ENCODE peak calls at places on chromosomes 2 and 18, in nine cellular contexts. One of them, this sample, is unnamed.

GRCh38 chr18:74191577-74191976 is 43.3 kb downstream of the TIMM21 start:
- DNase-seq in GM20000: no peak
- DNase-seq in AG04449: no peak
- DNase-seq in nephron progenitor cell: no peak
- DNase-seq in MM.1S: no peak
- DNase-seq in psoas muscle: no peak
- DNase-seq in HCT116: no peak
- DNase-seq in astrocyte of the spinal cord: no peak
- DNase-seq in LNCaP clone FGC: no peak
- DNase-seq in this sample: no peak

GRCh38 chr2:168116448-168116847 is 130.9 kb downstream of the STK39 start:
- DNase-seq in psoas muscle: no peak
- DNase-seq in LNCaP clone FGC: no peak
- DNase-seq in astrocyte of the spinal cord: peak
- DNase-seq in AG04449: no peak
- DNase-seq in nephron progenitor cell: peak
- DNase-seq in HCT116: no peak
- DNase-seq in GM20000: no peak
- DNase-seq in MM.1S: no peak
- DNase-seq in this sample: no peak

GRCh38 chr2:218896501-218897393 is 16.1 kb downstream of the WNT10A start:
- DNase-seq in GM20000: peak
- DNase-seq in psoas muscle: no peak
- DNase-seq in AG04449: no peak
- DNase-seq in MM.1S: peak
- DNase-seq in HCT116: no peak
- DNase-seq in astrocyte of the spinal cord: no peak
- DNase-seq in LNCaP clone FGC: no peak
- DNase-seq in nephron progenitor cell: peak
- DNase-seq in this sample: peak

GRCh38 chr2:61433606-61434005 is 37.3 kb downstream of the USP34 start:
- DNase-seq in AG04449: no peak
- DNase-seq in nephron progenitor cell: no peak
- DNase-seq in psoas muscle: no peak
- DNase-seq in LNCaP clone FGC: no peak
- DNase-seq in astrocyte of the spinal cord: no peak
- DNase-seq in GM20000: no peak
- DNase-seq in HCT116: no peak
- DNase-seq in MM.1S: no peak
- DNase-seq in this sample: no peak

GRCh38 chr18:36187826-36188721 is 777 bp downstream of the MOCOS start:
- DNase-seq in MM.1S: no peak
- DNase-seq in psoas muscle: peak
- DNase-seq in GM20000: peak
- DNase-seq in astrocyte of the spinal cord: no peak
- DNase-seq in nephron progenitor cell: peak
- DNase-seq in LNCaP clone FGC: peak
- DNase-seq in HCT116: peak
- DNase-seq in AG04449: no peak
- DNase-seq in this sample: no peak

GRCh38 chr18:44835555-44836156 is 155.0 kb downstream of the SETBP1 start:
- DNase-seq in HCT116: no peak
- DNase-seq in LNCaP clone FGC: no peak
- DNase-seq in AG04449: no peak
- DNase-seq in astrocyte of the spinal cord: no peak
- DNase-seq in psoas muscle: peak
- DNase-seq in GM20000: no peak
- DNase-seq in nephron progenitor cell: no peak
- DNase-seq in MM.1S: no peak
- DNase-seq in this sample: no peak

GRCh38 chr18:55763298-55763697 is 175.3 kb upstream of the TCF4 start:
- DNase-seq in AG04449: peak
- DNase-seq in LNCaP clone FGC: no peak
- DNase-seq in HCT116: no peak
- DNase-seq in GM20000: no peak
- DNase-seq in MM.1S: no peak
- DNase-seq in astrocyte of the spinal cord: peak
- DNase-seq in nephron progenitor cell: no peak
- DNase-seq in psoas muscle: no peak
- DNase-seq in this sample: no peak

GRCh38 chr2:23620841-23621341 is 235.9 kb downstream of the KLHL29 start:
- DNase-seq in AG04449: peak
- DNase-seq in GM20000: no peak
- DNase-seq in psoas muscle: no peak
- DNase-seq in HCT116: no peak
- DNase-seq in astrocyte of the spinal cord: peak
- DNase-seq in nephron progenitor cell: no peak
- DNase-seq in LNCaP clone FGC: no peak
- DNase-seq in MM.1S: no peak
- DNase-seq in this sample: no peak

GRCh38 chr18:60568211-60568610 is 195.6 kb upstream of the MC4R start:
- DNase-seq in psoas muscle: no peak
- DNase-seq in LNCaP clone FGC: no peak
- DNase-seq in MM.1S: no peak
- DNase-seq in HCT116: no peak
- DNase-seq in AG04449: no peak
- DNase-seq in astrocyte of the spinal cord: no peak
- DNase-seq in GM20000: no peak
- DNase-seq in nephron progenitor cell: no peak
- DNase-seq in this sample: no peak

GRCh38 chr18:56038258-56039030 is 450.5 kb upstream of the TCF4 start:
- DNase-seq in nephron progenitor cell: no peak
- DNase-seq in GM20000: no peak
- DNase-seq in psoas muscle: no peak
- DNase-seq in astrocyte of the spinal cord: no peak
- DNase-seq in AG04449: no peak
- DNase-seq in MM.1S: no peak
- DNase-seq in LNCaP clone FGC: no peak
- DNase-seq in HCT116: no peak
- DNase-seq in this sample: no peak

GRCh38 chr2:55519908-55520885 is 679 bp downstream of the CFAP36 start:
- DNase-seq in HCT116: no peak
- DNase-seq in psoas muscle: no peak
- DNase-seq in MM.1S: peak
- DNase-seq in AG04449: no peak
- DNase-seq in nephron progenitor cell: peak
- DNase-seq in GM20000: peak
- DNase-seq in LNCaP clone FGC: no peak
- DNase-seq in astrocyte of the spinal cord: peak
- DNase-seq in this sample: peak

GRCh38 chr2:63698825-63699548 is 110.2 kb downstream of the MDH1 start:
- DNase-seq in LNCaP clone FGC: no peak
- DNase-seq in MM.1S: peak
- DNase-seq in astrocyte of the spinal cord: peak
- DNase-seq in GM20000: peak
- DNase-seq in AG04449: no peak
- DNase-seq in HCT116: peak
- DNase-seq in psoas muscle: peak
- DNase-seq in nephron progenitor cell: no peak
- DNase-seq in this sample: peak

GRCh38 chr2:186695081-186695756 is 1.4 kb downstream of the FAM171B start:
- DNase-seq in astrocyte of the spinal cord: peak
- DNase-seq in nephron progenitor cell: no peak
- DNase-seq in LNCaP clone FGC: no peak
- DNase-seq in HCT116: no peak
- DNase-seq in AG04449: no peak
- DNase-seq in psoas muscle: no peak
- DNase-seq in GM20000: peak
- DNase-seq in MM.1S: no peak
- DNase-seq in this sample: no peak

GRCh38 chr2:200378652-200379290 is 72.3 kb downstream of the SPATS2L start:
- DNase-seq in astrocyte of the spinal cord: peak
- DNase-seq in LNCaP clone FGC: no peak
- DNase-seq in GM20000: no peak
- DNase-seq in nephron progenitor cell: no peak
- DNase-seq in MM.1S: no peak
- DNase-seq in psoas muscle: no peak
- DNase-seq in AG04449: no peak
- DNase-seq in HCT116: no peak
- DNase-seq in this sample: no peak

GRCh38 chr2:100938031-100939026 is 63.8 kb upstream of the RPL31 start:
- DNase-seq in MM.1S: no peak
- DNase-seq in psoas muscle: no peak
- DNase-seq in astrocyte of the spinal cord: no peak
- DNase-seq in GM20000: no peak
- DNase-seq in LNCaP clone FGC: no peak
- DNase-seq in HCT116: no peak
- DNase-seq in AG04449: no peak
- DNase-seq in nephron progenitor cell: no peak
- DNase-seq in this sample: no peak

GRCh38 chr18:34740101-34740500 is 30.0 kb downstream of the DTNA start:
- DNase-seq in MM.1S: no peak
- DNase-seq in psoas muscle: no peak
- DNase-seq in HCT116: no peak
- DNase-seq in LNCaP clone FGC: no peak
- DNase-seq in AG04449: no peak
- DNase-seq in astrocyte of the spinal cord: no peak
- DNase-seq in nephron progenitor cell: no peak
- DNase-seq in GM20000: no peak
- DNase-seq in this sample: no peak

GRCh38 chr2:212777020-212777491 is 238.5 kb upstream of the ERBB4 start:
- DNase-seq in psoas muscle: no peak
- DNase-seq in HCT116: peak
- DNase-seq in AG04449: no peak
- DNase-seq in astrocyte of the spinal cord: peak
- DNase-seq in nephron progenitor cell: peak
- DNase-seq in LNCaP clone FGC: peak
- DNase-seq in MM.1S: peak
- DNase-seq in GM20000: peak
- DNase-seq in this sample: peak

GRCh38 chr18:49456794-49457193 is 3.7 kb downstream of the DYM start:
- DNase-seq in HCT116: no peak
- DNase-seq in psoas muscle: no peak
- DNase-seq in AG04449: no peak
- DNase-seq in GM20000: no peak
- DNase-seq in astrocyte of the spinal cord: peak
- DNase-seq in LNCaP clone FGC: no peak
- DNase-seq in nephron progenitor cell: no peak
- DNase-seq in MM.1S: no peak
- DNase-seq in this sample: no peak

DNA sequence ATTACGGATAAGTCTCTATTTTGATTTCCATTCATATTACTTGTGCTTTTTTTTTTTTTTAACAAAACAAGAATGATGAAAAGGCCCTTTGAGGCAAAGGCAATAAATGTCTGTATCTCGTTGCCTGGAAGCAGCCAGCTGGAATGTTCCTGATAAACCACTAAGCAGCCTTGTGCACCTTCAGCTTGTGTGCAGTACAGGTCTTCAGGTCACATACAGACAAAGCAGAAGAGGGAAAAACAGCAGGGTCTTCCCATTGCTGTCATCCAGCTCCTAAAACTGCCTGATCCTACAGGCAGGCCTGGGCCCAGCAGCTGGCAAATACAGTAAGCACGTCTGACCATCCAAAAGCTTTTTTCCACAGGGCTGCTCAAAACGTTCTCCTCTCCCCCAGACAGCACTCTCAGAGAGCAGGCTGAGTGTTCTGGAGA is 14.5 kb downstream of the EFR3B start:
- DNase-seq in psoas muscle: no peak
- DNase-seq in GM20000: no peak
- DNase-seq in nephron progenitor cell: no peak
- DNase-seq in AG04449: no peak
- DNase-seq in MM.1S: no peak
- DNase-seq in HCT116: no peak
- DNase-seq in astrocyte of the spinal cord: no peak
- DNase-seq in LNCaP clone FGC: no peak
- DNase-seq in this sample: no peak
- TF ChIP-seq CTCF in psoas muscle: no peak
- TF ChIP-seq CTCF in GM20000: no peak
- TF ChIP-seq CTCF in nephron progenitor cell: no peak
- TF ChIP-seq CTCF in AG04449: no peak
- TF ChIP-seq CTCF in MM.1S: no peak
- TF ChIP-seq CTCF in HCT116: no peak
- TF ChIP-seq CTCF in astrocyte of the spinal cord: no peak
- TF ChIP-seq CTCF in LNCaP clone FGC: no peak
- TF ChIP-seq CTCF in this sample: no peak

DNA sequence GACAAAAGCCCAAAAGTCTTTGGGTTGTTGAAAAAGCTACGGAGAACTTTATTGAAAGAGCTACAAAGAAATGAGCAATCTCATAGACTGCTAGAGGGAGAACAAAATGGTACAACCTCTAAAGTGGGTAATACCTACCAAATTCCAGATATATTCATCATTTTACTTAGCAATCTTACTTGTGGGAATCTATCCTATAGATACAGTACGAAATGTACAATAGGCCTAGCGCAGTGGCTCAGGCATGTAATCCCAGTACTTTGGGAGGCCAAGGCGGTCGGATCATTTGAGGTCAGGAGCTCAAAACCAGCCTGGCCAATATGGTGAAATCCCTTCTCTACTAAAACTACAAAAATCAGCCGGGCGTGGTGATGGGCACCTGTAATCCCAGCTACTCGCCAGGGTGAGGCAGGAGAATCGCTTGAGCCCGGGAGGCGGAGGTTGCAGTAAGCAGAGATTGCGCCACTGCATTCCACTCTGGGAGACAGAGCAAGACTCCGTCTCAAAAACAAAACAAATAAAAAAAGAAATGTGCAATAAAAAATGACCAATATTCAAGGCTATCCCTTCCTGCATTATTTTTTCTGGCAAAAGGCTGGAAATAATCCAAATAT is 10.1 kb downstream of the EXOC6B start:
- DNase-seq in LNCaP clone FGC: no peak
- DNase-seq in nephron progenitor cell: no peak
- DNase-seq in psoas muscle: no peak
- DNase-seq in astrocyte of the spinal cord: no peak
- DNase-seq in AG04449: no peak
- DNase-seq in HCT116: no peak
- DNase-seq in MM.1S: no peak
- DNase-seq in GM20000: no peak
- DNase-seq in this sample: no peak
- TF ChIP-seq CTCF in LNCaP clone FGC: no peak
- TF ChIP-seq CTCF in nephron progenitor cell: no peak
- TF ChIP-seq CTCF in psoas muscle: no peak
- TF ChIP-seq CTCF in astrocyte of the spinal cord: no peak
- TF ChIP-seq CTCF in AG04449: no peak
- TF ChIP-seq CTCF in HCT116: no peak
- TF ChIP-seq CTCF in MM.1S: no peak
- TF ChIP-seq CTCF in GM20000: no peak
- TF ChIP-seq CTCF in this sample: no peak

DNA sequence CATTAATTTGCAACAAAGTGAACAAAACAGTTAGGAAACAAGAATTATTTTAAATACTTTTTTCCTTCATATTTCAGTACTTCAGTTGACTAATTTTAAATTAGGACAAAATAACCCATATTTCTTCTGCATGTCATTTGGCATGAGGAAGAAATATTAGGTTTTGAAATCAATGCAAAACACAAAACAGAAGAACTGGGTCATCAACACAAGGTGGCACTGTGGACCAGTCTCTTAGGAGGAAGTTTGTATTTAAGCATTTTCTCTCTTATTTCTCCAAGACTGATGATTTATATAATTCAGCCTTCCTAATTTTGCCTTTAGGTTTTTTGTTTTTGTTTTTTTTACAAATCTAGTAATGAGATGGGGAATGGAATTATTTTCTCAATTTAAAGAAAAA is 352.8 kb upstream of the KCNH7 start:
- DNase-seq in psoas muscle: no peak
- DNase-seq in MM.1S: peak
- DNase-seq in LNCaP clone FGC: no peak
- DNase-seq in nephron progenitor cell: peak
- DNase-seq in HCT116: peak
- DNase-seq in AG04449: no peak
- DNase-seq in GM20000: peak
- DNase-seq in astrocyte of the spinal cord: peak
- DNase-seq in this sample: peak
- TF ChIP-seq CTCF in psoas muscle: peak
- TF ChIP-seq CTCF in MM.1S: peak
- TF ChIP-seq CTCF in LNCaP clone FGC: peak
- TF ChIP-seq CTCF in nephron progenitor cell: peak
- TF ChIP-seq CTCF in HCT116: peak
- TF ChIP-seq CTCF in AG04449: peak
- TF ChIP-seq CTCF in GM20000: peak
- TF ChIP-seq CTCF in astrocyte of the spinal cord: peak
- TF ChIP-seq CTCF in this sample: peak

GRCh38 chr2:73020657-73021370 is 50.7 kb downstream of the SFXN5 start:
- DNase-seq in AG04449: peak
- DNase-seq in MM.1S: no peak
- DNase-seq in GM20000: no peak
- DNase-seq in HCT116: no peak
- DNase-seq in nephron progenitor cell: no peak
- DNase-seq in psoas muscle: no peak
- DNase-seq in astrocyte of the spinal cord: peak
- DNase-seq in LNCaP clone FGC: no peak
- DNase-seq in this sample: no peak
- TF ChIP-seq CTCF in AG04449: no peak
- TF ChIP-seq CTCF in MM.1S: no peak
- TF ChIP-seq CTCF in GM20000: no peak
- TF ChIP-seq CTCF in HCT116: no peak
- TF ChIP-seq CTCF in nephron progenitor cell: no peak
- TF ChIP-seq CTCF in psoas muscle: no peak
- TF ChIP-seq CTCF in astrocyte of the spinal cord: no peak
- TF ChIP-seq CTCF in LNCaP clone FGC: no peak
- TF ChIP-seq CTCF in this sample: no peak

This sample was measured in GM10248.